ENCODE peak calls at places on chromosomes 2 and 18, in eight cellular contexts. U is tibial artery, W is cardiac fibroblast, F is thoracic aorta, V is fibroblast of mammary gland, K is GM23338, J is upper lobe of right lung, Q is transverse colon. O is an unnamed sample.

GRCh38 chr2:3457524-3458395 is 61.6 kb downstream of the ADI1 start:
- DNase-seq in U (no peak), W (no peak), F (no peak), V (no peak), K (no peak), J (no peak), Q (no peak), O (no peak)

GRCh38 chr2:170770008-170770303 is 222 bp upstream of the ERICH2 start:
- DNase-seq in U (no peak), W (no peak), F (no peak), V (no peak), K (no peak), J (no peak), Q (no peak), O (no peak)

GRCh38 chr2:74373189-74373588 is 6.9 kb downstream of the DCTN1 start:
- DNase-seq in U (no peak), W (peak; percentile 79), F (no peak), V (peak; percentile 66), K (peak; percentile 39), J (peak; percentile 84), Q (peak; percentile 79), O (no peak)

GRCh38 chr2:222998459-222998858 is 53.5 kb upstream of the KCNE4 start:
- DNase-seq in U (no peak), W (no peak), F (no peak), V (no peak), K (no peak), J (no peak), Q (no peak), O (peak; percentile 29)

GRCh38 chr2:59184281-59185020 is 943.3 kb upstream of the FANCL start:
- DNase-seq in U (no peak), W (no peak), F (no peak), V (peak; percentile 31), K (no peak), J (no peak), Q (no peak), O (no peak)

GRCh38 chr2:131156452-131157149 is 51.5 kb downstream of the PLEKHB2 start:
- DNase-seq in U (no peak), W (no peak), F (no peak), V (no peak), K (no peak), J (no peak), Q (no peak), O (no peak)

GRCh38 chr2:200698217-200698616 is 112.4 kb downstream of the AOX1 start:
- DNase-seq in U (no peak), W (no peak), F (no peak), V (no peak), K (no peak), J (no peak), Q (no peak), O (no peak)

GRCh38 chr2:140586379-140586778 is 1544.4 kb downstream of the LRP1B start:
- DNase-seq in U (no peak), W (peak; percentile 10), F (no peak), V (peak; percentile 47), K (peak; percentile 80), J (no peak), Q (peak; percentile 8), O (peak; percentile 13)

GRCh38 chr18:59155140-59155539 is 15.5 kb downstream of the SEC11C start:
- DNase-seq in U (no peak), W (peak; percentile 45), F (no peak), V (peak; percentile 42), K (no peak), J (no peak), Q (no peak), O (no peak)

GRCh38 chr2:3127279-3127690 is 250.3 kb downstream of the EIPR1 start:
- DNase-seq in U (peak; percentile 41), W (no peak), F (no peak), V (no peak), K (no peak), J (no peak), Q (no peak), O (no peak)

GRCh38 chr2:168348076-168348475 is 100.7 kb upstream of the STK39 start:
- DNase-seq in U (no peak), W (peak; percentile 72), F (no peak), V (peak; percentile 40), K (peak; percentile 86), J (no peak), Q (peak; percentile 18), O (no peak)

GRCh38 chr2:181203412-181203811 is 223.0 kb downstream of the UBE2E3 start:
- DNase-seq in U (no peak), W (peak; percentile 81), F (no peak), V (peak; percentile 79), K (no peak), J (no peak), Q (no peak), O (no peak)

GRCh38 chr18:63213331-63213900 is 106.2 kb downstream of the BCL2 start:
- DNase-seq in U (no peak), W (no peak), F (no peak), V (peak; percentile 31), K (no peak), J (no peak), Q (no peak), O (no peak)

GRCh38 chr2:162007447-162008040 is 66.5 kb downstream of the DPP4 start:
- DNase-seq in U (no peak), W (peak; percentile 56), F (no peak), V (peak; percentile 40), K (no peak), J (no peak), Q (no peak), O (no peak)

GRCh38 chr18:49381267-49381865 is 79.1 kb downstream of the DYM start:
- DNase-seq in U (no peak), W (no peak), F (no peak), V (no peak), K (no peak), J (no peak), Q (no peak), O (no peak)

GRCh38 chr2:233331536-233331935 is 22.8 kb upstream of the DGKD start:
- DNase-seq in U (peak; percentile 81), W (no peak), F (no peak), V (no peak), K (no peak), J (peak; percentile 68), Q (peak; percentile 77), O (peak; percentile 90)

GRCh38 chr18:58239879-58240278 is 195.9 kb downstream of the NEDD4L start:
- DNase-seq in U (no peak), W (peak; percentile 16), F (no peak), V (peak; percentile 11), K (no peak), J (no peak), Q (no peak), O (no peak)

GRCh38 chr2:128322651-128323491 is 4.2 kb upstream of the HS6ST1 start:
- DNase-seq in U (peak; percentile 71), W (no peak), F (no peak), V (no peak), K (peak; percentile 47), J (peak; percentile 74), Q (no peak), O (no peak)

GRCh38 chr2:43376523-43377198 is 150.3 kb upstream of the ZFP36L2 start:
- DNase-seq in U (no peak), W (no peak), F (no peak), V (no peak), K (no peak), J (no peak), Q (no peak), O (no peak)

GRCh38 chr2:231674587-231675334 is 33.6 kb upstream of the PTMA start:
- DNase-seq in U (peak; percentile 86), W (peak; percentile 56), F (peak; percentile 33), V (peak; percentile 34), K (peak; percentile 97), J (peak; percentile 89), Q (peak; percentile 83), O (no peak)
- H3K4me3 ChIP-seq in U (no peak overlapping the region), W (no peak overlapping the region), F (peak overlapping the region; percentile 7), V (no peak overlapping the region), K (no peak overlapping the region), J (no peak overlapping the region), Q (no peak overlapping the region), O (no peak overlapping the region)

GRCh38 chr2:178863856-178864620 is 56.8 kb upstream of the TTN start:
- DNase-seq in U (peak; percentile 82), W (peak; percentile 78), F (peak; percentile 18), V (peak; percentile 58), K (peak; percentile 53), J (no peak), Q (no peak), O (no peak)

GRCh38 chr2:178858896-178859628 is 51.8 kb upstream of the TTN start:
- DNase-seq in U (no peak), W (no peak), F (no peak), V (no peak), K (no peak), J (no peak), Q (no peak), O (no peak)

GRCh38 chr2:178863130-178863855 is 56.1 kb upstream of the TTN start:
- DNase-seq in U (no peak), W (no peak), F (no peak), V (no peak), K (no peak), J (no peak), Q (no peak), O (no peak)

GRCh38 chr2:178859760-178860159 is 52.5 kb upstream of the TTN start:
- DNase-seq in U (no peak), W (no peak), F (no peak), V (no peak), K (no peak), J (no peak), Q (no peak), O (no peak)

GRCh38 chr2:178860551-178860950 is 53.3 kb upstream of the TTN start:
- DNase-seq in U (no peak), W (peak; percentile 77), F (peak; percentile 19), V (peak; percentile 61), K (no peak), J (no peak), Q (no peak), O (no peak)
- TF ChIP-seq CTCF in U (peak; percentile 45), W (peak; percentile 58), F (peak; percentile 55), V (peak; percentile 36), K (no peak), J (peak; percentile 26), Q (no peak), O (no peak)

DNA sequence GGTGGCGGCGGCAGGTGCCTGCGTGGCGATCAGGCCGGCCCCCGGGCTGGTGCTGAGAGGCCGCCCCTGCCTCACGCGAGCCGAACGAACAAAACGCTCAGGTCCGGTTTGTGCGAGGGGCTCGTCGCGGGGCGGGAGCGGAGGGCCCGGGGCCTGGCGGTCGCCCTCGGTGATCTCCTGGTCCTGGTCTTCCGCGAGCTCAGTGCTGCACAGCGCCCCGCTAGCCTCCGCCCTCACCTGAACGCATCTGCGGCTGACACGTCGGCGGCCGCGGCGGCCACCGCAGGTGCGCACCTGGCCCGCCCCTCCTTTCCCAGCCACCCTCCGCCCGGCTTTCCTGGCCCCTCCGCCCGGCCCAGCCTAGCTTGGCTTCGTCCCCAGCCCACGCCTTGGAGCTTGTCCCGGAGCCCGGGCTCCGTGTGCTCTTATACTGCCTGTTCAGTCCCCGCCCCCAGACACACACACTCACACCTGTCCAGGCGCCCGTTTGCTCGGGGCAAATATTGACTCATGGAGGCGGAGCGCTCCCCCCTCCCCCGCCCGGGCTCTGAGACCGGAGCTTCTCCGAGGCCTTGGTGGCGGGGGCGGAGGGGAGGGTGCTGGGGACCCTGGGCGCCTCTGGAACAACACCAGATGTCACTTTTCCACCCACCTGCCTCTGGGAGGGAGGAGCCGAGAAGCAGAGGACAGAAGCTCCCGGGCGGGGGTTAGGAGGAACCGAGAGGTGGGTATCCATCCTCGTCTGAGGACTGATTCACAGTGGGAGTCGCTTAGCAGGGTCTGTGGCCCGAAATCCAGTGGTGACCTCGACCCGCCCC is 8.6 kb upstream of the CRYBA2 start:
- DNase-seq in U (no peak), W (no peak), F (no peak), V (no peak), K (peak; percentile 66), J (peak; percentile 94), Q (peak; percentile 91), O (no peak)
- H3K4me3 ChIP-seq in U (no peak overlapping the region), W (no peak overlapping the region), F (peak overlapping the region; percentile 44), V (no peak overlapping the region), K (peak overlapping the region; percentile 72), J (peak overlapping the region; percentile 40), Q (no peak overlapping the region), O (no peak overlapping the region)

GRCh38 chr2:12674644-12675328 is 42.0 kb upstream of the TRIB2 start:
- DNase-seq in U (no peak), W (no peak), F (no peak), V (no peak), K (no peak), J (no peak), Q (no peak), O (no peak)
- TF ChIP-seq CTCF in U (no peak), W (no peak), F (no peak), V (no peak), K (no peak), J (no peak), Q (no peak), O (no peak)